ENCODE peak calls at places on chromosomes 16 and 17, in four cellular contexts. R is lower lobe of right lung, E is DND-41, L is WTC11. Q is an unnamed sample.

GRCh38 chr17:731943-732787 is at the start of gene TLCD3A:
- DNase-seq in L (peak; percentile 70), E (peak; percentile 70), R (peak; percentile 83), Q (peak; percentile 30)

GRCh38 chr16:80993293-80993691 is 13.4 kb downstream of the CMC2 start:
- DNase-seq in R (no peak), E (no peak), L (no peak), Q (no peak)

GRCh38 chr16:57039148-57039812 is 49.9 kb downstream of the NLRC5 start:
- DNase-seq in L (no peak), E (peak; percentile 70), R (peak; percentile 62), Q (no peak)

GRCh38 chr17:15507001-15507400 is 39.6 kb upstream of the CDRT4 start:
- DNase-seq in E (no peak), R (no peak), L (no peak), Q (no peak)

GRCh38 chr16:87198881-87199280 is 118.3 kb downstream of the C16orf95 start:
- DNase-seq in R (no peak), E (no peak), L (no peak), Q (no peak)

GRCh38 chr17:39607851-39608130 is at the start of gene NEUROD2:
- DNase-seq in L (no peak), R (no peak), E (no peak), Q (no peak)

GRCh38 chr17:35872581-35872980 is 3.9 kb upstream of the HEATR9 start:
- DNase-seq in R (no peak), L (no peak), E (no peak), Q (no peak)

GRCh38 chr17:65629234-65629690 is 67.8 kb upstream of the AXIN2 start:
- DNase-seq in L (peak; percentile 12), E (no peak), R (no peak), Q (no peak)

GRCh38 chr17:1203111-1203966 is 23.6 kb upstream of the ABR start:
- DNase-seq in R (peak; percentile 86), E (no peak), L (peak; percentile 84), Q (peak; percentile 44)

GRCh38 chr16:26316683-26317464 is 625.1 kb downstream of the HS3ST4 start:
- DNase-seq in R (no peak), L (peak; percentile 65), E (peak; percentile 21), Q (no peak)

GRCh38 chr17:75517277-75517865 is 1.0 kb downstream of the TSEN54 start:
- DNase-seq in L (no peak), E (peak; percentile 24), R (peak; percentile 44), Q (no peak)
- TF ChIP-seq CTCF in L (no peak), E (no peak), R (no peak), Q (peak; percentile 14)

GRCh38 chr17:4448197-4448980 is 14.6 kb downstream of the SPNS3 start:
- DNase-seq in L (no peak), R (no peak), E (no peak), Q (no peak)

GRCh38 chr17:4450710-4451316 is 17.1 kb downstream of the SPNS3 start:
- DNase-seq in R (no peak), L (no peak), E (no peak), Q (no peak)

GRCh38 chr17:4449736-4450135 is 16.0 kb downstream of the SPNS3 start:
- DNase-seq in R (peak; percentile 78), E (no peak), L (no peak), Q (no peak)

GRCh38 chr17:4453821-4454591 is 20.3 kb downstream of the SPNS3 start:
- DNase-seq in E (no peak), R (no peak), L (no peak), Q (no peak)
- TF ChIP-seq CTCF in E (no peak), R (no peak), L (no peak), Q (no peak)

GRCh38 chr16:576823-577201 is 7.0 kb downstream of the PIGQ start:
- DNase-seq in E (peak; percentile 21), R (no peak), L (peak; percentile 73), Q (no peak)
- TF ChIP-seq CTCF in E (no peak), R (no peak), L (no peak), Q (no peak)

DNA sequence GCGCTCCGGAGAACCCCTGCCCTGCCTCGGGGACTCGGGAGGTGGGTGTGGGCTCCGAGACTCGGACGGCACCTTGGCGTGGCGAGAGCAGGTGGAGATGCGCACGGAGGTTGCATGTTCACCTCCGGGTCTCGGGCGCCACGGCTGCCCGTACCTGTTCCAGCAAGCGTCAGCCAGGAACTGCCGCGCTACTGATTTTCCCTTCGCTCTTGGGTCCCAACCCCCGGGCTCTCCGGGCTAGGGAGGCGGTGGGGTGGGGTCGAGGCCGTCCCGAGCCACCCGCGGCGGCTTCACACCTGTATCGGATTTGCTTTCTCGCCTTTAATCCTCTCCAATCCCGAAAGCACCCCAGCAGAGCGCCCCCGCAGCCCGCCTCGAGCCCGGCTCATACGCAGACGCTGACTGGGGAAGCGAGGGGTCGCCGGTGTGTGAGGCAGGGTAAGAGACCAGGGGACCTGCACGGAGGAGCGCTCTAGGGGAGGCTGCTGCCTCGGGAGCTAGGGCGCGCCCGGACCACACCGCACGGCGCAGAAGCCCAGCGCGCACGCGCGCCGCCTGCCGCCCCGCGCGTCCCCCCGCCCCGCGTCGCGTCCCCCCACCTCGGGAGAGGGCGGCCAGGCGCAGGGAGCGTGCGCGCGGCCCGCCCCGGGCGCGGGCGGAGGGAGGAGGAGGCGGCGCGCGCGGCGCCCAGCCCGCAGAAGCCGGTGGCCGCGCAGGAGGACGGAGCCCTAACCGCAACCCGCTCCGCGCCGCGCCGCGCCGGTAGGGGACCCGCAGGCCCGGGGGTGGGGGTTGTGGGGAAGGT is at the start of gene DUSP14:
- DNase-seq in L (peak; percentile 79), R (peak; percentile 82), E (peak; percentile 84), Q (peak; percentile 80)
- TF ChIP-seq CTCF in L (no peak), R (no peak), E (no peak), Q (no peak)

DNA sequence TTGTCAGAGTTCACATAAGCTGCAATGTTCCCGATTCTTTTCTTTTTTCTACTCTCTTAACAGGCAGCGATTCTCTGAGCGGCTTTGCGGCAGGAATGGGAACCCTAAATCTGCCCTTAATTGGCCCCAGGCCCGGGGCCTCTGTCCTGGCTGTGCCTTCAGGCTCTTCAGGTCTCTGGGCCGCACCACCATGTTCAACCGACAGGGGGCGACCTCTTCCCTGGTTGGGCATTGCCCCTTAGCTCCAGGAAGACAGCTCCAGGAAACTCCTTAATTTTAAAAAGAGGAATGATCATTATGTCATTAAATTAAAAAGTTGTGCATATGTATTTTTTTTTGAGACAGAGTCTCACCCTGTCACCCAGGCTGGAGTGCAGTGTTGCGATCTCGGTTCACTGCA is 20.3 kb downstream of the CACNG5 start:
- DNase-seq in E (no peak), R (no peak), L (peak; percentile 90), Q (no peak)
- TF ChIP-seq CTCF in E (no peak), R (peak; percentile 28), L (peak; percentile 90), Q (peak; percentile 25)